ENCODE peak calls at places on chromosomes 13 and 19, in nine cellular contexts. Y, W, H, L, K, I, G, D and P are unnamed samples.

GRCh38 chr13:109180905-109181425 is 551.6 kb downstream of the MYO16 start:
- DNase-seq in Y (no peak), W (no peak), H (peak; percentile 72), L (no peak), K (no peak), I (peak; percentile 23), G (peak; percentile 24), D (peak; percentile 68), P (peak; percentile 72)

GRCh38 chr13:111650626-111651025 is 330.2 kb downstream of the TEX29 start:
- DNase-seq in Y (no peak), W (no peak), H (no peak), L (no peak), K (no peak), I (no peak), G (no peak), D (no peak), P (no peak)

GRCh38 chr13:40271511-40271910 is 394.9 kb downstream of the FOXO1 start:
- DNase-seq in Y (no peak), W (peak; percentile 83), H (no peak), L (no peak), K (no peak), I (no peak), G (no peak), D (no peak), P (no peak)

GRCh38 chr19:10567696-10568443 is 909 bp downstream of the CDKN2D start:
- DNase-seq in Y (no peak), W (no peak), H (no peak), L (no peak), K (peak; percentile 13), I (no peak), G (no peak), D (no peak), P (no peak)

GRCh38 chr13:112446347-112446861 is 70.2 kb downstream of the SPACA7 start:
- DNase-seq in Y (peak; percentile 59), W (no peak), H (no peak), L (peak; percentile 17), K (no peak), I (no peak), G (no peak), D (no peak), P (no peak)

GRCh38 chr19:19170053-19170945 is at the start of gene MEF2B:
- DNase-seq in Y (peak; percentile 90), W (peak; percentile 77), H (no peak), L (peak; percentile 88), K (peak; percentile 75), I (peak; percentile 63), G (no peak), D (peak; percentile 44), P (peak; percentile 27)

GRCh38 chr13:100506154-100506553 is 82.4 kb downstream of the GGACT start:
- DNase-seq in Y (no peak), W (no peak), H (no peak), L (no peak), K (peak; percentile 48), I (no peak), G (no peak), D (no peak), P (no peak)

GRCh38 chr13:21233086-21233485 is 56.6 kb downstream of the MRPL57 start:
- DNase-seq in Y (no peak), W (no peak), H (no peak), L (no peak), K (no peak), I (no peak), G (no peak), D (no peak), P (peak; percentile 22)

GRCh38 chr19:45322311-45322710 is 364 bp downstream of the CKM start:
- DNase-seq in Y (no peak), W (no peak), H (no peak), L (no peak), K (no peak), I (no peak), G (no peak), D (no peak), P (no peak)

GRCh38 chr13:26964278-26965057 is 203.9 kb upstream of the GPR12 start:
- DNase-seq in Y (no peak), W (no peak), H (no peak), L (no peak), K (no peak), I (peak; percentile 18), G (no peak), D (peak; percentile 42), P (no peak)

GRCh38 chr13:80345771-80346510 is 5.0 kb upstream of the SPRY2 start:
- DNase-seq in Y (no peak), W (peak; percentile 63), H (no peak), L (no peak), K (no peak), I (no peak), G (no peak), D (no peak), P (no peak)

GRCh38 chr19:53101518-53101917 is 1.7 kb downstream of the ZNF160 start:
- DNase-seq in Y (no peak), W (peak; percentile 28), H (no peak), L (no peak), K (peak; percentile 2), I (no peak), G (no peak), D (no peak), P (peak; percentile 9)

GRCh38 chr19:55585658-55586339 is 5.2 kb upstream of the ZNF579 start:
- DNase-seq in Y (peak; percentile 85), W (peak; percentile 69), H (no peak), L (peak; percentile 76), K (peak; percentile 46), I (no peak), G (no peak), D (peak; percentile 79), P (no peak)

GRCh38 chr13:31797154-31797775 is 57.9 kb downstream of the RXFP2 start:
- DNase-seq in Y (no peak), W (peak; percentile 53), H (peak; percentile 37), L (no peak), K (no peak), I (peak; percentile 54), G (peak; percentile 8), D (peak; percentile 66), P (peak; percentile 22)

GRCh38 chr13:112592181-112592580 is 4.2 kb upstream of the TUBGCP3 start:
- DNase-seq in Y (no peak), W (no peak), H (no peak), L (no peak), K (no peak), I (no peak), G (no peak), D (no peak), P (no peak)

GRCh38 chr19:48342841-48343540 is 17.6 kb downstream of the EMP3 start:
- DNase-seq in Y (no peak), W (no peak), H (no peak), L (no peak), K (no peak), I (peak; percentile 93), G (no peak), D (peak; percentile 56), P (peak; percentile 60)

GRCh38 chr19:576768-577438 is 4.5 kb downstream of the BSG start:
- DNase-seq in Y (no peak), W (no peak), H (no peak), L (no peak), K (no peak), I (no peak), G (no peak), D (no peak), P (no peak)

GRCh38 chr13:112839347-112840105 is 129.5 kb upstream of the MCF2L start:
- DNase-seq in Y (peak; percentile 63), W (no peak), H (no peak), L (no peak), K (no peak), I (no peak), G (no peak), D (peak; percentile 52), P (no peak)

GRCh38 chr19:13986348-13986904 is 19.7 kb downstream of the RFX1 start:
- DNase-seq in Y (peak; percentile 95), W (peak; percentile 93), H (no peak), L (peak; percentile 82), K (peak; percentile 98), I (no peak), G (no peak), D (peak; percentile 74), P (no peak)

GRCh38 chr13:28136916-28137315 is 1.4 kb upstream of the PAN3 start:
- DNase-seq in Y (no peak), W (no peak), H (no peak), L (no peak), K (no peak), I (no peak), G (no peak), D (no peak), P (no peak)

GRCh38 chr13:94138831-94139230 is 340.7 kb downstream of the DCT start:
- DNase-seq in Y (no peak), W (no peak), H (no peak), L (no peak), K (no peak), I (no peak), G (no peak), D (no peak), P (no peak)

GRCh38 chr13:47087841-47088240 is 191.0 kb upstream of the HTR2A start:
- DNase-seq in Y (no peak), W (no peak), H (no peak), L (no peak), K (no peak), I (no peak), G (no peak), D (peak; percentile 38), P (no peak)

GRCh38 chr13:40464349-40464748 is 202.1 kb downstream of the FOXO1 start:
- DNase-seq in Y (no peak), W (no peak), H (no peak), L (no peak), K (no peak), I (no peak), G (no peak), D (no peak), P (no peak)

GRCh38 chr19:19644054-19644388 is 564 bp upstream of the GMIP start:
- DNase-seq in Y (no peak), W (no peak), H (no peak), L (no peak), K (no peak), I (no peak), G (no peak), D (no peak), P (no peak)

GRCh38 chr13:88926890-88927502 is 1255.8 kb downstream of the SLITRK5 start:
- DNase-seq in Y (no peak), W (no peak), H (no peak), L (no peak), K (no peak), I (no peak), G (no peak), D (no peak), P (no peak)

GRCh38 chr19:48991823-48992570 is 1.1 kb downstream of the GYS1 start:
- DNase-seq in Y (peak; percentile 85), W (peak; percentile 81), H (peak; percentile 74), L (peak; percentile 65), K (no peak), I (peak; percentile 86), G (no peak), D (peak; percentile 82), P (peak; percentile 79)

GRCh38 chr19:15321739-15322138 is 10.6 kb downstream of the BRD4 start:
- DNase-seq in Y (no peak), W (no peak), H (no peak), L (no peak), K (no peak), I (no peak), G (no peak), D (no peak), P (no peak)

GRCh38 chr13:36217456-36217855 is 3.1 kb upstream of the SOHLH2 start:
- DNase-seq in Y (no peak), W (no peak), H (no peak), L (no peak), K (no peak), I (no peak), G (no peak), D (no peak), P (peak; percentile 76)

GRCh38 chr19:44878119-44878865 is 12.8 kb upstream of the TOMM40 start:
- DNase-seq in Y (no peak), W (no peak), H (no peak), L (no peak), K (no peak), I (no peak), G (no peak), D (no peak), P (no peak)

GRCh38 chr13:98565726-98566577 is 11.0 kb downstream of the STK24 start:
- DNase-seq in Y (peak; percentile 79), W (peak; percentile 78), H (no peak), L (peak; percentile 31), K (no peak), I (no peak), G (no peak), D (no peak), P (no peak)

GRCh38 chr13:47719164-47719563 is 281.9 kb downstream of the SUCLA2 start:
- DNase-seq in Y (no peak), W (no peak), H (no peak), L (no peak), K (no peak), I (no peak), G (no peak), D (no peak), P (no peak)